ENCODE peak calls at places on chromosome 1, in five cellular contexts. I, K, Z, V and U are unnamed samples.
A peak's percentile ranks its signal among the peaks of the same experiment; 100 is the strongest.

GRCh38 chr1:101112051-101112770 is 86.6 kb upstream of the DPH5 start:
- DNase-seq in I (no peak), K (no peak), Z (peak; percentile 22), V (peak; percentile 43), U (no peak)

GRCh38 chr1:18004257-18004656 is 103.3 kb upstream of the IGSF21 start:
- DNase-seq in I (no peak), K (no peak), Z (no peak), V (no peak), U (no peak)

GRCh38 chr1:6971699-6972098 is 186.4 kb downstream of the CAMTA1 start:
- DNase-seq in I (no peak), K (no peak), Z (no peak), V (no peak), U (no peak)

GRCh38 chr1:180199018-180199417 is 31.0 kb upstream of the LHX4 start:
- DNase-seq in I (no peak), K (no peak), Z (no peak), V (no peak), U (no peak)

GRCh38 chr1:155657463-155657862 is 31.1 kb downstream of the YY1AP1 start:
- DNase-seq in I (no peak), K (no peak), Z (no peak), V (no peak), U (no peak)

GRCh38 chr1:82778612-82779011 is 977.9 kb downstream of the ADGRL2 start:
- DNase-seq in I (no peak), K (no peak), Z (no peak), V (no peak), U (peak; percentile 24)

GRCh38 chr1:170125269-170125668 is 20.5 kb upstream of the NTMT2 start:
- DNase-seq in I (no peak), K (no peak), Z (no peak), V (no peak), U (no peak)

GRCh38 chr1:115642168-115643072 is 650 bp downstream of the VANGL1 start:
- DNase-seq in I (peak; percentile 35), K (no peak), Z (peak; percentile 72), V (peak; percentile 28), U (peak; percentile 61)

GRCh38 chr1:96966536-96967138 is 245.1 kb downstream of the PTBP2 start:
- DNase-seq in I (peak; percentile 35), K (peak; percentile 56), Z (peak; percentile 44), V (peak; percentile 28), U (peak; percentile 84)

GRCh38 chr1:236699366-236699765 is 13.1 kb downstream of the ACTN2 start:
- DNase-seq in I (no peak), K (no peak), Z (no peak), V (no peak), U (no peak)

GRCh38 chr1:110170726-110171125 is 20.4 kb downstream of the SLC6A17 start:
- DNase-seq in I (no peak), K (no peak), Z (no peak), V (no peak), U (no peak)

GRCh38 chr1:209241481-209241880 is 342.0 kb upstream of the CAMK1G start:
- DNase-seq in I (no peak), K (no peak), Z (no peak), V (no peak), U (no peak)

GRCh38 chr1:4121834-4122512 is 221.9 kb upstream of the C1orf174 start:
- DNase-seq in I (no peak), K (no peak), Z (no peak), V (no peak), U (no peak)

GRCh38 chr1:9822897-9823692 is 670 bp downstream of the CLSTN1 start:
- DNase-seq in I (no peak), K (no peak), Z (peak; percentile 40), V (no peak), U (peak; percentile 33)

GRCh38 chr1:197526736-197527371 is 248.4 kb downstream of the DENND1B start:
- DNase-seq in I (peak; percentile 21), K (no peak), Z (peak; percentile 21), V (no peak), U (no peak)

GRCh38 chr1:59353453-59353852 is 56.6 kb downstream of the FGGY start:
- DNase-seq in I (no peak), K (no peak), Z (no peak), V (no peak), U (no peak)

GRCh38 chr1:10914056-10914455 is 98.4 kb upstream of the TARDBP start:
- DNase-seq in I (no peak), K (no peak), Z (no peak), V (no peak), U (no peak)

GRCh38 chr1:37633950-37634553 is 640 bp downstream of the RSPO1 start:
- DNase-seq in I (no peak), K (no peak), Z (no peak), V (no peak), U (peak; percentile 25)

GRCh38 chr1:181398544-181398943 is 84.8 kb upstream of the CACNA1E start:
- DNase-seq in I (no peak), K (no peak), Z (no peak), V (peak; percentile 59), U (no peak)

GRCh38 chr1:157289424-157290105 is 151.4 kb upstream of the ETV3 start:
- DNase-seq in I (no peak), K (no peak), Z (no peak), V (no peak), U (no peak)

GRCh38 chr1:34404837-34405236 is 228.1 kb downstream of the C1orf94 start:
- DNase-seq in I (no peak), K (no peak), Z (no peak), V (no peak), U (no peak)

GRCh38 chr1:153801028-153801625 is 25.9 kb downstream of the SLC27A3 start:
- DNase-seq in I (no peak), K (no peak), Z (no peak), V (no peak), U (no peak)

GRCh38 chr1:100277866-100278265 is 11.8 kb downstream of the RTCA start:
- DNase-seq in I (no peak), K (no peak), Z (no peak), V (no peak), U (no peak)

GRCh38 chr1:228122921-228123441 is 13.9 kb upstream of the MRPL55 start:
- DNase-seq in I (no peak), K (no peak), Z (no peak), V (no peak), U (no peak)

GRCh38 chr1:228117335-228117734 is 8.2 kb upstream of the MRPL55 start:
- DNase-seq in I (no peak), K (no peak), Z (no peak), V (no peak), U (no peak)

GRCh38 chr1:228125185-228125584 is 14.9 kb upstream of the GUK1 start:
- DNase-seq in I (no peak), K (no peak), Z (no peak), V (no peak), U (no peak)

GRCh38 chr1:228118040-228118439 is 8.9 kb upstream of the MRPL55 start:
- DNase-seq in I (no peak), K (no peak), Z (no peak), V (no peak), U (no peak)

DNA sequence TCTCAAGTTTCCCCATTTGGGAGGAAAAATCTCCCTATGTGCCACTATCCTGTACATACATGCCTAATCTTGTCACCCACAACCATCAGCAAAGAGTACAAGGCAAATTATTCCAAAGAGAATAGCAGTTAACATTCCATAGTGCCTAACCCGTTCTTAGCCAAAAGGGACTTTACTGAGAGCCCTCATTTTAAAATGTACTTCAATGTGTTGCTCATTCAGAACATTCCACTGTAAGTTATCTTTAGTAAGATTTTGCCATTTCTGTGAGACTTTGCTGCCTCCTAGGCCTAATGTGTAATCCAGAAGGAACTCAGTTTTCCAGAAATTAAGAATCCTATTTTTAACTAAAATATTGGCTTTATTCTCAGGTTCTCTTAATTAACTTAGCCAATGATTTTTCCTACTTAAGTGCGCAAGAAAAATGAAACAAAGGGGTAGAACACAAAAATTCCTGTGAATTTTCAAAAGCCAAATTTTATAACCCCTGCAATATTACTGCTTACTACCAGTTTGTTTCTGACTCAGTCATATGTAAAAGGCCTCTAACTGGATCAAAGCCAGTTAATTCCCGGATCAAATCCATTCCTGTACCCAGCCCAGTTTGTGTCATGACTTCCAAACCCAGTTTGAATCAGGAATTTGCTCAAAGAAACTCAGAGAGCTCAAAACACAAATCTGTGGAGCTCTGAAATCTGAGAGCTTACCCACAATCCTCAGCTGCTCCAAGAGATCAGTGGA is 11.4 kb upstream of the MRPL55 start:
- DNase-seq in I (no peak), K (no peak), Z (no peak), V (no peak), U (no peak)
- TF ChIP-seq ATF2 in I (no peak), K (no peak), Z (no peak), V (no peak), U (no peak)

GRCh38 chr1:80054129-80054528 is 1047.6 kb upstream of the ADGRL4 start:
- DNase-seq in I (no peak), K (no peak), Z (peak; percentile 3), V (no peak), U (no peak)
- TF ChIP-seq CREB1 in I (no peak), K (no peak), Z (no peak), V (no peak), U (no peak)

GRCh38 chr1:240136402-240136801 is 44.7 kb downstream of the FMN2 start:
- DNase-seq in I (no peak), K (no peak), Z (no peak), V (no peak), U (no peak)

GRCh38 chr1:240134113-240134512 is 42.4 kb downstream of the FMN2 start:
- DNase-seq in I (no peak), K (no peak), Z (no peak), V (no peak), U (no peak)

GRCh38 chr1:240139511-240139910 is 47.8 kb downstream of the FMN2 start:
- DNase-seq in I (no peak), K (no peak), Z (no peak), V (no peak), U (no peak)

GRCh38 chr1:240138867-240139266 is 47.2 kb downstream of the FMN2 start:
- DNase-seq in I (no peak), K (no peak), Z (no peak), V (no peak), U (peak; percentile 34)

DNA sequence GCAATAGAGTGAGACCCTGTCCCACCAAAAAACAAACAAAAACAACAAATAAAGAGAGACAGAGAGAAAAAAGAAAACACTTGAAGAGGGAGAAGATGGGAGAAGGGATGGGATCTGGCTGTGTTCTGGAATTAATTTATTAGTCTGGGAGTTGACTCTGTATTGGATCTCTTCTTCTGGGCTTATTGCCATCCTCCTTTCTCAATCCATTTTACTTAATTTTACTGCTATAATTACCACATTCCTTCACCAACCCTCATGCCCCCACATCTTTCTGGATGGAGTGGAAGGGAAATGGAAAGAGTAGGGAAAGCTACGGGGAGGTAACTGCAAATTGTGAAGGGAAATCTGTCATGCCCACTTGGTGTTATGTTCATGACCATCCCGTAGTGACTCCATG is 42.9 kb downstream of the FMN2 start:
- DNase-seq in I (no peak), K (no peak), Z (no peak), V (no peak), U (no peak)
- TF ChIP-seq ATF2 in I (no peak), K (no peak), Z (no peak), V (no peak), U (no peak)

DNA sequence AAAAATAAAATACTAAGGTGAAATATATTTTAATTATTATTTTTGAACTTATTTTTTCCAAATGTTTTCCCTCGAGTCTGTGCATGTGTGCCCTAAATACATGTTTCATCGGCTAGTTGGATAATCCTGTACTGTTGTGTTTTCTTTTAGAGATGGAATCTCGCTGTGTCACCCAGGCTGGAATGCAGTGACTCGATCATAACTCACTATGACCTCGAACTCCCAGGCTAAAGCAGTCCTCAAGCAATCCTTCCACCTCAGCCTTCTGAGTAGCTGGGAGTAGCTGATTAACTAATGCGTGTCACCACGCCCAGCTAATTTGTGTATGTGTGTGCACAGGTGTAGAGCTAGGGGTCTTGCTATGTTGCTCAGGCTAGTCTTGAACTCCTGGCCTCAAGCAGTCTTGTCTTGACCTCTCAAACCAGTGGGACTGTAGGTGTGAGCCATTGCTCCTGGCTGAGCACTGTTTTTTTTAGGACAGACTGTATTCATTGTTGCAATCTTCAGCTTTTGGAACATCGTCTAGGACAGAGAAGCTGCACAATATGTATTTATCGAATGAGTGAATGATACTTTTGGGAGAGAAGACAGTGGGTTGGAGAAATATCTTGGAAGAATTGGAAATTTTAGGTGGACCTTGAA is 4.8 kb upstream of the TMCO1 start:
- DNase-seq in I (peak; percentile 45), K (no peak), Z (peak; percentile 37), V (no peak), U (no peak)
- TF ChIP-seq CREB1 in I (no peak), K (no peak), Z (peak; percentile 13), V (no peak), U (no peak)